ENCODE peak calls at places on chromosomes 11 and 22, in six cellular contexts. N, G, R, I, P and T are unnamed samples.

GRCh38 chr11:83706581-83706980 is 420.4 kb upstream of the CCDC90B start:
- DNase-seq in R (no peak), I (no peak), N (no peak), G (no peak), P (no peak), T (no peak)

GRCh38 chr22:30190619-30191018 is 55.9 kb downstream of the LIF start:
- DNase-seq in P (no peak), N (no peak), R (no peak), G (no peak), I (no peak), T (no peak)

GRCh38 chr11:28524098-28524497 is 415.9 kb downstream of the METTL15 start:
- DNase-seq in I (no peak), P (no peak), G (no peak), R (no peak), N (no peak), T (no peak)

GRCh38 chr11:126602349-126602940 is 247.0 kb downstream of the ST3GAL4 start:
- DNase-seq in R (no peak), N (no peak), G (no peak), I (no peak), P (no peak), T (no peak)

GRCh38 chr11:59199546-59200420 is 12.9 kb downstream of the MPEG1 start:
- DNase-seq in P (no peak), G (no peak), I (no peak), N (no peak), R (no peak), T (no peak)

GRCh38 chr11:45983471-45983845 is 61.0 kb downstream of the LARGE2 start:
- DNase-seq in N (peak; percentile 30), P (no peak), I (no peak), R (no peak), G (no peak), T (no peak)

GRCh38 chr11:128924109-128924508 is 18.6 kb downstream of the TP53AIP1 start:
- DNase-seq in G (no peak), P (no peak), I (no peak), R (no peak), N (no peak), T (no peak)

GRCh38 chr11:46524201-46524600 is 69.6 kb downstream of the AMBRA1 start:
- DNase-seq in R (no peak), I (no peak), G (no peak), P (peak; percentile 45), N (no peak), T (no peak)

GRCh38 chr11:3803726-3804510 is 4.4 kb upstream of the PGAP2 start:
- DNase-seq in R (no peak), P (no peak), G (no peak), I (no peak), N (no peak), T (no peak)

GRCh38 chr22:39282642-39283311 is 36.6 kb downstream of the RPL3 start:
- DNase-seq in P (no peak), N (no peak), R (no peak), G (no peak), I (no peak), T (no peak)

GRCh38 chr11:111457731-111458368 is 54.3 kb downstream of the BTG4 start:
- DNase-seq in I (no peak), G (no peak), R (no peak), N (no peak), P (no peak), T (no peak)

GRCh38 chr22:50025993-50026392 is 13.4 kb upstream of the IL17REL start:
- DNase-seq in R (no peak), I (no peak), P (no peak), G (no peak), N (no peak), T (no peak)

GRCh38 chr22:49372530-49373288 is 455.0 kb downstream of the BRD1 start:
- DNase-seq in P (no peak), N (no peak), I (peak; percentile 83), R (no peak), G (no peak), T (peak; percentile 1)

GRCh38 chr11:86438685-86439084 is 64.0 kb downstream of the CCDC81 start:
- DNase-seq in R (no peak), G (no peak), P (no peak), N (no peak), I (no peak), T (no peak)

GRCh38 chr11:97269527-97269926 is 879.7 kb downstream of the JRKL start:
- DNase-seq in P (no peak), I (no peak), R (no peak), N (peak; percentile 86), G (peak; percentile 3), T (no peak)

GRCh38 chr11:57458410-57459111 is 1.8 kb upstream of the RTN4RL2 start:
- DNase-seq in R (no peak), I (no peak), G (no peak), P (peak; percentile 56), N (peak; percentile 79), T (no peak)

GRCh38 chr11:2741377-2742131 is 41.8 kb upstream of the KCNQ1OT1 start:
- DNase-seq in R (peak; percentile 65), G (no peak), P (no peak), N (no peak), I (no peak), T (no peak)

GRCh38 chr22:43011079-43011478 is 3.9 kb downstream of the PACSIN2 start:
- DNase-seq in G (no peak), P (no peak), R (no peak), N (peak; percentile 75), I (no peak), T (no peak)

GRCh38 chr11:110095554-110095953 is 2.4 kb downstream of the ZC3H12C start:
- DNase-seq in P (no peak), N (no peak), R (no peak), G (no peak), I (peak; percentile 8), T (no peak)

GRCh38 chr11:115251126-115251525 is 253.1 kb downstream of the CADM1 start:
- DNase-seq in N (no peak), G (no peak), R (no peak), I (no peak), P (no peak), T (no peak)

GRCh38 chr11:17381156-17381555 is 7.3 kb downstream of the KCNJ11 start:
- DNase-seq in P (no peak), I (no peak), R (no peak), N (no peak), G (no peak), T (no peak)

GRCh38 chr22:41883400-41883799 is 31.5 kb downstream of the SHISA8 start:
- DNase-seq in R (no peak), N (no peak), I (no peak), G (no peak), P (no peak), T (no peak)

GRCh38 chr22:41880653-41881052 is 34.2 kb downstream of the SHISA8 start:
- DNase-seq in P (no peak), N (no peak), I (no peak), R (no peak), G (no peak), T (no peak)

GRCh38 chr22:41885116-41885515 is 29.8 kb downstream of the SHISA8 start:
- DNase-seq in G (no peak), N (no peak), R (no peak), P (no peak), I (no peak), T (no peak)

GRCh38 chr22:41888638-41889200 is 26.2 kb downstream of the SHISA8 start:
- DNase-seq in P (no peak), N (no peak), I (no peak), G (no peak), R (no peak), T (no peak)

GRCh38 chr22:41885576-41885975 is 29.3 kb downstream of the SHISA8 start:
- DNase-seq in I (no peak), G (no peak), N (no peak), P (no peak), R (no peak), T (no peak)
- H3K27ac ChIP-seq in I (no peak overlapping the region), G (no peak overlapping the region), N (no peak overlapping the region), P (no peak overlapping the region), R (no peak overlapping the region), T (no peak overlapping the region)

GRCh38 chr11:64482588-64482987 is 108.4 kb upstream of the SLC22A12 start:
- DNase-seq in I (no peak), P (no peak), G (no peak), R (no peak), N (no peak), T (no peak)
- H3K4me1 ChIP-seq in I (no peaks in the 10 kb centered on the region), P (no peaks in the 10 kb centered on the region), G (peaks cover under 1% of the 10 kb centered on the region), R (no peaks in the 10 kb centered on the region), N (peaks cover 1% of the 10 kb centered on the region), T (no peaks in the 10 kb centered on the region)

GRCh38 chr22:27782065-27782464 is 19.5 kb downstream of the MN1 start:
- DNase-seq in R (no peak), G (no peak), I (no peak), P (no peak), N (no peak), T (no peak)
- TF ChIP-seq POLR2AphosphoS5 in R (no peak), G (no peak), I (no peak), P (no peak), N (no peak), T (no peak)

GRCh38 chr11:65165847-65166317 is 4.2 kb upstream of the SPDYC start:
- DNase-seq in I (no peak), P (peak; percentile 60), R (no peak), G (no peak), N (peak; percentile 45), T (no peak)

GRCh38 chr11:65170058-65170534 is at the start of gene SPDYC:
- DNase-seq in I (peak; percentile 56), P (no peak), N (peak; percentile 74), R (no peak), G (no peak), T (no peak)

GRCh38 chr11:65169164-65169641 is 830 bp upstream of the SPDYC start:
- DNase-seq in P (no peak), I (no peak), N (no peak), R (no peak), G (no peak), T (no peak)

GRCh38 chr11:65163684-65164083 is 6.3 kb upstream of the SPDYC start:
- DNase-seq in I (no peak), R (no peak), P (no peak), N (no peak), G (no peak), T (no peak)

DNA sequence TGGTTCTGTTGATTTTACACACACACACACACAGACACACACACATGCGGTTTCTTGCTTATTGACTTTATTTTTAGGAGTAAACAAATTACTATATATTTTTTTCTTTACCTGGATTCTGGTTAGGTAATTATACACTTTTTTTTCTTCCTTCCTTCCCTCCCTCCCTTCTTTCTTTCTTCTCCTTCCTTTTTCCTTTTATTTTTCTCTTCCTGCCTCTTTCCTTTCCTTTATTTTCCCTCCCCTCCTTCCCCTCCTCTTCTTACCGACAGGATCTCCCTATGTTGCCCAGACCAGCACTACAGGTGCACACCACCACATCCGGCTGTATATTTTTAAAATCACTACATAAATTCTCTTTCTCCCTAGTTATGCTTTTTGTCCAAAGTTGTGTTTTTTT is 3.1 kb upstream of the SPDYC start:
- DNase-seq in N (no peak), R (no peak), P (no peak), G (no peak), I (no peak), T (no peak)
- H3K27ac ChIP-seq in N (no peak overlapping the region), R (no peak overlapping the region), P (no peak overlapping the region), G (no peak overlapping the region), I (no peak overlapping the region), T (no peak overlapping the region)

DNA sequence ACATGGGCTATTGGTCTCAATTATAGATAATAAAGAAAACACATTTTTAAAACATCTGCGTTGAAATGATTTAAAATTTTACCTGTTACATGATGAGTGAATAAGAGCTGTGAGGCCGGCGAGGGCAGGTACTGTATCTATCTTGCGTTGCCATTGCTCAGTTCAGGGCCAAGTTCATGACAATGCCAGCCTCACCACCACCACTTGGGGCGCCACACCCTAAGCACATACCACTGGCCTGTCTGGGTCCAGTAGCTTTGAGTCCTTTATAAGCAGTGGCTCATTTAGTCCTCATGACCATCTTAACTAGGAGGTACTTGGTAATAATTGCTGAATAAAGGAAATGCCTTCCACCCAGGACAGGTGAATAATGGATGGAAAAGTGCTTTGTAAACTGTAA is 14.5 kb upstream of the MB start:
- DNase-seq in P (peak; percentile 73), I (peak; percentile 65), N (peak; percentile 92), G (peak; percentile 47), R (peak; percentile 65), T (no peak)
- H3K4me1 ChIP-seq in P (no peaks in the 10 kb centered on the region), I (peaks cover 38% of the 10 kb centered on the region), N (no peaks in the 10 kb centered on the region), G (peaks cover 2% of the 10 kb centered on the region), R (peaks cover 13% of the 10 kb centered on the region), T (no peaks in the 10 kb centered on the region)